ENCODE peak calls at places on chromosomes 7 and 10, in six cellular contexts. A is MM.1S, F is PC-3, G is SK-N-SH, Q is neural progenitor cell, C is HCT116. Y is an unnamed sample.
A peak's percentile ranks its signal among the peaks of the same experiment; 100 is the strongest.

GRCh38 chr10:119608316-119609155 is 11.8 kb upstream of the TIAL1 start:
- DNase-seq in C (peak; percentile 54), F (peak; percentile 63), Q (peak; percentile 63), G (peak; percentile 67), A (no peak), Y (peak; percentile 65)

GRCh38 chr10:118818621-118819221 is 64.0 kb upstream of the CACUL1 start:
- DNase-seq in Q (no peak), A (no peak), C (no peak), G (peak; percentile 85), F (no peak), Y (no peak)

GRCh38 chr7:3200504-3200903 is 100.5 kb upstream of the SDK1 start:
- DNase-seq in G (peak; percentile 53), Q (peak; percentile 48), A (no peak), F (peak; percentile 39), C (peak; percentile 12), Y (peak; percentile 13)

GRCh38 chr10:12635127-12635541 is 285.8 kb downstream of the CAMK1D start:
- DNase-seq in A (no peak), G (no peak), F (peak; percentile 62), Q (no peak), C (no peak), Y (peak; percentile 4)

GRCh38 chr10:27285093-27285492 is 44.5 kb upstream of the ACBD5 start:
- DNase-seq in Q (peak; percentile 43), A (peak; percentile 32), G (no peak), C (peak; percentile 8), F (peak; percentile 45), Y (peak; percentile 13)

GRCh38 chr7:28800150-28800549 is 158.0 kb downstream of the TRIL start:
- DNase-seq in G (no peak), F (no peak), Q (no peak), A (no peak), C (no peak), Y (no peak)

GRCh38 chr7:55536619-55537457 is 35.5 kb downstream of the VOPP1 start:
- DNase-seq in Q (peak; percentile 45), F (no peak), G (no peak), A (peak; percentile 25), C (no peak), Y (no peak)

GRCh38 chr10:60350400-60350799 is 39.3 kb downstream of the ANK3 start:
- DNase-seq in A (no peak), F (peak; percentile 16), G (no peak), Q (no peak), C (no peak), Y (no peak)

GRCh38 chr10:90890347-90890746 is 18.6 kb downstream of the RPP30 start:
- DNase-seq in G (no peak), C (no peak), A (no peak), F (peak; percentile 48), Q (no peak), Y (peak; percentile 48)

GRCh38 chr7:116736927-116737715 is 65.1 kb downstream of the MET start:
- DNase-seq in Q (no peak), A (peak; percentile 5), G (no peak), C (no peak), F (no peak), Y (peak; percentile 13)

GRCh38 chr7:132218876-132219275 is 357.4 kb downstream of the PLXNA4 start:
- DNase-seq in A (no peak), C (no peak), Q (peak; percentile 15), F (no peak), G (no peak), Y (no peak)

GRCh38 chr10:124071141-124071540 is 22.3 kb downstream of the CHST15 start:
- DNase-seq in Q (no peak), G (no peak), A (peak; percentile 21), C (no peak), F (no peak), Y (no peak)

GRCh38 chr7:158074896-158075632 is 512.6 kb downstream of the PTPRN2 start:
- DNase-seq in G (peak; percentile 36), Q (no peak), C (no peak), A (no peak), F (no peak), Y (no peak)

GRCh38 chr10:6748981-6749630 is 169.0 kb upstream of the PRKCQ start:
- DNase-seq in G (no peak), F (peak; percentile 29), C (peak; percentile 56), A (no peak), Q (no peak), Y (peak; percentile 80)

GRCh38 chr10:121002586-121003205 is 151.5 kb downstream of the WDR11 start:
- DNase-seq in F (peak; percentile 49), A (no peak), C (no peak), G (no peak), Q (no peak), Y (no peak)

GRCh38 chr7:96674565-96674964 is 35.1 kb downstream of the SEM1 start:
- DNase-seq in F (peak; percentile 15), C (no peak), A (no peak), G (no peak), Q (no peak), Y (no peak)

GRCh38 chr7:128341733-128342132 is 2.0 kb downstream of the RBM28 start:
- DNase-seq in F (no peak), G (no peak), A (no peak), Q (no peak), C (no peak), Y (no peak)

GRCh38 chr7:130814753-130815152 is 80.7 kb upstream of the KLF14 start:
- DNase-seq in A (peak; percentile 25), Q (peak; percentile 51), C (peak; percentile 26), G (no peak), F (peak; percentile 74), Y (peak; percentile 70)

GRCh38 chr10:114404171-114405010 is at the start of gene AFAP1L2:
- DNase-seq in C (no peak), F (peak; percentile 27), A (no peak), G (peak; percentile 84), Q (peak; percentile 63), Y (peak; percentile 35)

GRCh38 chr10:24468281-24468751 is 255.4 kb downstream of the ARHGAP21 start:
- DNase-seq in Q (no peak), F (peak; percentile 50), A (no peak), G (no peak), C (no peak), Y (peak; percentile 38)

GRCh38 chr7:54015251-54015650 is 526.9 kb upstream of the VSTM2A start:
- DNase-seq in F (no peak), A (peak; percentile 60), Q (peak; percentile 23), G (no peak), C (no peak), Y (no peak)

GRCh38 chr10:101003639-101004206 is 4.1 kb downstream of the LZTS2 start:
- DNase-seq in C (no peak), A (no peak), G (no peak), Q (no peak), F (no peak), Y (no peak)

GRCh38 chr7:1175597-1175966 is 15.6 kb upstream of the ZFAND2A start:
- DNase-seq in A (no peak), F (no peak), C (no peak), G (no peak), Q (no peak), Y (no peak)

GRCh38 chr7:1181591-1181990 is 21.6 kb upstream of the ZFAND2A start:
- DNase-seq in A (no peak), F (no peak), G (no peak), C (no peak), Q (no peak), Y (no peak)

GRCh38 chr7:1176891-1177373 is 16.9 kb upstream of the ZFAND2A start:
- DNase-seq in C (peak; percentile 72), A (peak; percentile 76), F (peak; percentile 86), G (peak; percentile 83), Q (peak; percentile 52), Y (peak; percentile 71)

GRCh38 chr7:1175967-1176851 is 16.2 kb upstream of the ZFAND2A start:
- DNase-seq in C (peak; percentile 56), F (peak; percentile 88), Q (peak; percentile 83), A (peak; percentile 64), G (peak; percentile 93), Y (peak; percentile 81)

GRCh38 chr7:1181031-1181430 is 21.0 kb upstream of the ZFAND2A start:
- DNase-seq in F (no peak), G (no peak), C (no peak), Q (no peak), A (no peak), Y (no peak)
- H3K9ac ChIP-seq in F (no peak overlapping the region), G (no peak overlapping the region), C (no peak overlapping the region), Q (no peak overlapping the region), A (no peak overlapping the region), Y (no peak overlapping the region)

GRCh38 chr7:141731476-141732149 is 6.5 kb upstream of the SSBP1 start:
- DNase-seq in A (no peak), G (no peak), F (no peak), C (no peak), Q (no peak), Y (no peak)

GRCh38 chr7:141729020-141729419 is 9.1 kb upstream of the SSBP1 start:
- DNase-seq in C (no peak), G (no peak), Q (no peak), F (no peak), A (no peak), Y (no peak)
- TF ChIP-seq EZH2phosphoT487 in C (no peak), G (no peak), Q (no peak), F (no peak), A (no peak), Y (no peak)

GRCh38 chr7:117962598-117962997 is 89.4 kb upstream of the CTTNBP2 start:
- DNase-seq in G (no peak), A (no peak), F (no peak), Q (no peak), C (no peak), Y (no peak)

GRCh38 chr7:117960351-117960750 is 87.1 kb upstream of the CTTNBP2 start:
- DNase-seq in Q (no peak), F (no peak), A (no peak), G (no peak), C (no peak), Y (no peak)

GRCh38 chr7:117963278-117964184 is 90.3 kb upstream of the CTTNBP2 start:
- DNase-seq in G (no peak), C (no peak), Q (no peak), F (no peak), A (no peak), Y (no peak)

DNA sequence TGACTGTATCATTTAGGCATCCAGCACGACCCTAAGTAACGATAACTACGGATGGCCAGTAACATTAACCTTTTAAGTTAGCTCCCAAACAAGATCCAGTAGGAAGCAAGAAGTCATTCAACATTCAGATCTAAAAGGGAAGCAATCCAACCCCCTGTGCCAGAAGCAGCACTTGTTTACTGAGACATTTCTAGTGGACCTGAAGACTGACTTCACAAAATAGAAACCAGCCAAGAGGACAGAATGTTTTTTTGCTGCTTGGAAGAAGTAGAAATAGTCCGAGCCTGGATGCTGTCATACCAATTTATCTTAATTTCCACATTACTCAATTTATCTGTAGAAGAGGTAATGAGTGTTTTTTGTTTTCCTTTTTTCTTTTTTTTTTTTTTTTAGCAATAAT is 88.0 kb upstream of the CTTNBP2 start:
- DNase-seq in G (no peak), Q (no peak), A (no peak), C (no peak), F (no peak), Y (no peak)
- H3K9ac ChIP-seq in G (no peak overlapping the region), Q (no peak overlapping the region), A (no peak overlapping the region), C (no peak overlapping the region), F (no peak overlapping the region), Y (no peak overlapping the region)

GRCh38 chr7:36034020-36034419 is 119.0 kb upstream of the EEPD1 start:
- DNase-seq in C (no peak), Q (no peak), G (no peak), A (no peak), F (peak; percentile 86), Y (peak; percentile 96)
- TF ChIP-seq EZH2phosphoT487 in C (no peak), Q (no peak), G (no peak), A (no peak), F (no peak), Y (no peak)

Y was measured in GM23248.